ENCODE peak calls at places on chromosomes 5 and 9, in six cellular contexts. Q is progenitor cell of endocrine pancreas, C is brain microvascular endothelial cell, P is GM06990, D is ovary, A is cardiac muscle cell. Z is an unnamed sample.

GRCh38 chr5:135546014-135546413 is 10.2 kb upstream of the NEUROG1 start:
- DNase-seq in Q (no peak), C (no peak), P (no peak), D (no peak), A (no peak), Z (no peak)

GRCh38 chr9:112042244-112042638 is 132.9 kb downstream of the SUSD1 start:
- DNase-seq in Q (no peak), C (no peak), P (no peak), D (no peak), A (no peak), Z (no peak)

GRCh38 chr5:77852514-77853352 is 76.6 kb upstream of the TBCA start:
- DNase-seq in Q (peak; percentile 37), C (peak; percentile 69), P (peak; percentile 92), D (peak; percentile 48), A (peak; percentile 85), Z (peak; percentile 91)

GRCh38 chr5:149667084-149667826 is 62.9 kb upstream of the PPARGC1B start:
- DNase-seq in Q (no peak), C (peak; percentile 42), P (no peak), D (no peak), A (no peak), Z (peak; percentile 65)

GRCh38 chr9:113617550-113617949 is 154.0 kb downstream of the RGS3 start:
- DNase-seq in Q (no peak), C (no peak), P (no peak), D (no peak), A (no peak), Z (no peak)

GRCh38 chr9:34559616-34560546 is 29.6 kb downstream of the CNTFR start:
- DNase-seq in Q (no peak), C (peak; percentile 43), P (no peak), D (no peak), A (no peak), Z (no peak)

GRCh38 chr5:160769264-160769663 is 82.7 kb downstream of the ATP10B start:
- DNase-seq in Q (no peak), C (no peak), P (no peak), D (no peak), A (no peak), Z (no peak)

GRCh38 chr5:91409304-91409703 is 26.2 kb upstream of the ARRDC3 start:
- DNase-seq in Q (no peak), C (no peak), P (no peak), D (no peak), A (no peak), Z (no peak)

GRCh38 chr9:109950710-109951443 is 170.9 kb downstream of the PALM2AKAP2 start:
- DNase-seq in Q (no peak), C (no peak), P (no peak), D (no peak), A (no peak), Z (peak; percentile 16)

GRCh38 chr5:172175263-172175719 is 12.7 kb downstream of the STK10 start:
- DNase-seq in Q (no peak), C (no peak), P (peak; percentile 88), D (no peak), A (peak; percentile 20), Z (peak; percentile 75)

GRCh38 chr9:134825025-134825424 is 55.6 kb upstream of the FCN2 start:
- DNase-seq in Q (no peak), C (no peak), P (no peak), D (no peak), A (no peak), Z (no peak)

GRCh38 chr9:33044677-33045282 is 19.7 kb downstream of the DNAJA1 start:
- DNase-seq in Q (no peak), C (no peak), P (no peak), D (peak; percentile 41), A (peak; percentile 32), Z (no peak)

GRCh38 chr5:93585753-93586385 is 2.8 kb downstream of the NR2F1 start:
- DNase-seq in Q (no peak), C (no peak), P (no peak), D (no peak), A (no peak), Z (no peak)

GRCh38 chr5:180082633-180083420 is 11.3 kb upstream of the RNF130 start:
- DNase-seq in Q (no peak), C (no peak), P (no peak), D (no peak), A (no peak), Z (no peak)

GRCh38 chr9:108950168-108950567 is 16.0 kb downstream of the ABITRAM start:
- DNase-seq in Q (no peak), C (no peak), P (no peak), D (no peak), A (no peak), Z (no peak)

GRCh38 chr9:530681-531080 is 310.8 kb upstream of the DMRT1 start:
- DNase-seq in Q (no peak), C (peak; percentile 1), P (no peak), D (no peak), A (no peak), Z (no peak)

GRCh38 chr5:161372682-161373344 is 173.7 kb downstream of the GABRB2 start:
- DNase-seq in Q (no peak), C (no peak), P (no peak), D (no peak), A (peak; percentile 48), Z (no peak)

GRCh38 chr5:151158287-151158661 is 695 bp upstream of the ANXA6 start:
- DNase-seq in Q (no peak), C (peak; percentile 40), P (peak; percentile 46), D (peak; percentile 66), A (peak; percentile 82), Z (peak; percentile 49)

GRCh38 chr5:167570431-167570830 is 721.0 kb upstream of the WWC1 start:
- DNase-seq in Q (no peak), C (no peak), P (no peak), D (no peak), A (no peak), Z (no peak)

GRCh38 chr9:124036578-124036977 is 25.0 kb downstream of the LHX2 start:
- DNase-seq in Q (no peak), C (no peak), P (no peak), D (no peak), A (no peak), Z (no peak)

GRCh38 chr5:61768692-61769281 is 436.7 kb downstream of the ZSWIM6 start:
- DNase-seq in Q (peak; percentile 20), C (peak; percentile 2), P (peak; percentile 3), D (no peak), A (peak; percentile 47), Z (peak; percentile 25)

GRCh38 chr5:164881442-164881841 is 1376.0 kb downstream of the MAT2B start:
- DNase-seq in Q (no peak), C (no peak), P (no peak), D (no peak), A (no peak), Z (no peak)

GRCh38 chr5:417765-418559 is 25.0 kb upstream of the EXOC3 start:
- DNase-seq in Q (no peak), C (no peak), P (no peak), D (no peak), A (no peak), Z (no peak)

GRCh38 chr9:113462781-113463286 is 693 bp upstream of the RGS3 start:
- DNase-seq in Q (no peak), C (no peak), P (no peak), D (no peak), A (no peak), Z (no peak)

GRCh38 chr5:39928709-39929108 is 503.9 kb upstream of the DAB2 start:
- DNase-seq in Q (no peak), C (no peak), P (no peak), D (no peak), A (no peak), Z (no peak)

GRCh38 chr5:173505634-173506033 is 110.8 kb downstream of the BOD1 start:
- DNase-seq in Q (no peak), C (no peak), P (no peak), D (no peak), A (no peak), Z (no peak)

DNA sequence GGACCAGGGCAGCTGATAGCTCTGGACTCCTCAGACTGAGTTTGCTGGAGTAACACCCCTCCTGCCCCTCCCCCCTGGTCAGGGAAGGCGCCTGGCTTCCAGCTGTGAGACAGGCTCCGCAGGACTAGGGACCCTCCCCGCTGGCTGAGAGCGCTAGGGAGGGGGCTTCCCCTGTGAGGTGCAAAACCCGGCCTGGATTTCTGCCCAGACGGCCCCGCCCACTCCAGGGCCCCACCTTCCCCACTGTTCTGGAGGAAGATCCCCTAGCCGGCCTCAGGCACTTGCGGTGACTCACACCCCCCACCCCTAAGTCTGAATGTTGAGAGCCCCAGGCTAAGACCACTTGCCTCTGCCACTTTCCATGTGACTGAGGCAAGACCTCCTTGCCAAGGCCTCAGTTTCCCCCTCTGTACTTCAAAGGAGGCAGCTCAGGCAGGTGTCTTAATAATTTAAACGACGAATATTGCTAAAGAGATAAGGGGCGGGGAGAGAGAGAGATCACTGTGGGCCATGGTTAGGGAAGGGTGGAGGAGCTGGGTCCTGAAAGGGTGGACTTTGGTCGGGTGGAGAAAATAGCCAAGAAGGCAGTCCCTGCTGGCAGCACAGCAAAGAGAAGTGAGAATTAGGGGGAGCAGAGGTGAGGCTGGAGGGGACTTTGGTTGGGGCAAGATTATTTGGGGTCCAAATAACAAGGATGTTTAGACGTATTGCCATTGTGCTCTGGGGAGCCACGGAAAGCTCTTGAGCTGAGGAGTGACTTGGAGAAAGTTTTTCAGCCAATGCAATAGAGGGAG is 1.0 kb upstream of the DAB2IP start:
- DNase-seq in Q (peak; percentile 71), C (no peak), P (no peak), D (peak; percentile 80), A (peak; percentile 96), Z (peak; percentile 39)
- TF ChIP-seq CTCF in Q (no peak), C (no peak), P (no peak), D (no peak), A (no peak), Z (no peak)

DNA sequence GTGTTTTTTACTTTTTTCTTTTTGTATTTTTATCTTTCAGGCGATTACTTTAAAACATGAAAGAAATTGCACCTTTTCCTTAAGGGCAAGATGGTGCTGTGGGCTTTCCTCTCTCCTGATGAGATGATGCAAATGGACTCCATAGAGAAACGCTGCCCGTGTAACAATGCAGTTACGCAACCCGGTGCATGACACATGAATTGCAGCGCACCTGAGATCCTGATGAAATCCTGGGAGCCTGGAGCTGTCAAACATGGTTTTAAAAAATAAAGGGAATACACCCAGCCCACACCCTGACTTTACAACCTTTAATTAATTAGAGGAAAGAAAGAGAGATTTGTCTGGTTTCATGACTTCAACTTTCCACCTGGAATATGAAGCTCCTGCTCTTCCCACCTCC is 179.3 kb downstream of the AUH start:
- DNase-seq in Q (no peak), C (no peak), P (no peak), D (no peak), A (no peak), Z (no peak)
- TF ChIP-seq CTCF in Q (no peak), C (no peak), P (no peak), D (no peak), A (no peak), Z (no peak)

GRCh38 chr5:14025566-14026276 is 81.2 kb upstream of the DNAH5 start:
- DNase-seq in Q (no peak), C (no peak), P (no peak), D (no peak), A (no peak), Z (no peak)
- TF ChIP-seq CTCF in Q (no peak), C (no peak), P (no peak), D (no peak), A (no peak), Z (no peak)

GRCh38 chr5:75588666-75589065 is 22.6 kb upstream of the ANKDD1B start:
- DNase-seq in Q (no peak), C (no peak), P (no peak), D (no peak), A (no peak), Z (no peak)

DNA sequence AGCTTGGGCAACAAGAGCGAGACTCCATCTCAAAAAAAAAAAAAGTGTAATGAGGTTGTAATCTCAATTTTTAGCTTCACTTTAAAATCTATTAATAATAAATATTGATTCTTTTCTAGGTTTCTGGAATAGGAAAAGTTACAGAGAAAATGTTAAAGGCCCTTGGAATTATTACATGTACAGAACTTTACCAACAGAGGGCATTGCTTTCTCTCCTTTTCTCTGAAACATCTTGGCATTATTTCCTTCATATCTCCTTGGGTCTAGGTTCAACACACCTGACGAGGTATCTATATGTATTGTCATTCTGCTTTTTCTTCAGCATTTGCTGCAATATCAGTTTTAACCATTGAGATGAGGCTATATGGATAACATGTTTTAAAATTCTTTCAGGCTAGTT is 26.6 kb upstream of the ANKDD1B start:
- DNase-seq in Q (no peak), C (no peak), P (no peak), D (no peak), A (no peak), Z (no peak)
- TF ChIP-seq CTCF in Q (peak; percentile 29), C (peak; percentile 31), P (peak; percentile 20), D (no peak), A (peak; percentile 28), Z (no peak)